ENCODE peak calls at places on chromosomes 3 and 15, in seven cellular contexts. V is activated CD8-positive, alpha-beta memory T cell treated with anti-CD3 and anti-CD28 coated beads for 24 hours; W is activated naive CD8-positive, alpha-beta T cell treated with anti-CD3 and anti-CD28 coated beads, Interleukin-2, amount 50 U/mL, for 24 hours; C is glutamatergic neuron; G is adrenal gland; Z is C1 segment of cervical spinal cord; T is NAMALWA. K is an unnamed sample.

GRCh38 chr3:141812091-141812490 is 48.9 kb downstream of the GRK7 start:
- DNase-seq in T (no peak), W (no peak), C (no peak), V (no peak), Z (no peak), G (no peak), K (no peak)

GRCh38 chr3:36956155-36956554 is 11.3 kb upstream of the TRANK1 start:
- DNase-seq in W (no peak), C (no peak), T (no peak), V (no peak), Z (no peak), G (no peak), K (no peak)

GRCh38 chr3:138949445-138950005 is 2.5 kb downstream of the FOXL2NB start:
- DNase-seq in V (peak), T (no peak), Z (no peak), W (no peak), C (no peak), G (no peak), K (no peak)

GRCh38 chr15:27422997-27423396 is 452.0 kb downstream of the GABRG3 start:
- DNase-seq in C (no peak), Z (no peak), W (no peak), G (no peak), V (no peak), T (no peak), K (no peak)

GRCh38 chr3:136979684-136980083 is 21.9 kb downstream of the IL20RB start:
- DNase-seq in C (no peak), V (no peak), T (no peak), W (no peak), Z (no peak), G (no peak), K (no peak)

GRCh38 chr15:50135123-50135541 is 16.1 kb upstream of the ATP8B4 start:
- DNase-seq in G (no peak), Z (no peak), C (no peak), W (peak), T (no peak), V (no peak), K (no peak)

GRCh38 chr3:132788299-132788698 is 66.1 kb upstream of the NPHP3 start:
- DNase-seq in T (no peak), C (no peak), W (no peak), G (peak), Z (no peak), V (no peak), K (no peak)

GRCh38 chr3:129764090-129764489 is 129.4 kb downstream of the TMCC1 start:
- DNase-seq in Z (no peak), T (no peak), C (no peak), W (no peak), G (no peak), V (no peak), K (no peak)

GRCh38 chr15:31062310-31062964 is 39.1 kb downstream of the TRPM1 start:
- DNase-seq in Z (no peak), G (no peak), V (no peak), W (no peak), T (no peak), C (no peak), K (no peak)

GRCh38 chr3:111335512-111335911 is 206.5 kb upstream of the CD96 start:
- DNase-seq in C (no peak), W (no peak), V (no peak), Z (no peak), G (no peak), T (no peak), K (no peak)

GRCh38 chr3:177646749-177647148 is 449.5 kb upstream of the TBL1XR1 start:
- DNase-seq in C (no peak), V (no peak), T (no peak), W (peak), G (no peak), Z (no peak), K (no peak)

GRCh38 chr3:30354972-30355371 is 251.4 kb upstream of the TGFBR2 start:
- DNase-seq in T (no peak), V (no peak), W (no peak), C (no peak), Z (no peak), G (no peak), K (no peak)

GRCh38 chr3:45693941-45694521 is 4.8 kb downstream of the SACM1L start:
- DNase-seq in G (no peak), V (no peak), Z (no peak), C (no peak), T (peak), W (peak), K (no peak)

GRCh38 chr3:50157821-50158556 is 2.9 kb downstream of the SEMA3F start:
- DNase-seq in G (no peak), V (no peak), C (no peak), Z (no peak), W (no peak), T (peak), K (no peak)

GRCh38 chr3:146640361-146640760 is 35.2 kb upstream of the PLSCR5 start:
- DNase-seq in Z (no peak), G (no peak), V (no peak), T (no peak), W (no peak), C (peak), K (no peak)

GRCh38 chr3:16060945-16061344 is 113.5 kb upstream of the GALNT15 start:
- DNase-seq in Z (no peak), V (no peak), C (no peak), W (no peak), G (peak), T (no peak), K (no peak)

GRCh38 chr3:13016083-13016725 is 57.0 kb downstream of the IQSEC1 start:
- DNase-seq in W (peak), V (no peak), Z (peak), C (peak), T (peak), G (peak), K (no peak)

GRCh38 chr3:122080188-122080587 is 25.0 kb downstream of the CD86 start:
- DNase-seq in C (no peak), T (no peak), Z (no peak), G (no peak), W (no peak), V (no peak), K (no peak)

GRCh38 chr3:16841906-16842709 is 42.6 kb upstream of the PLCL2 start:
- DNase-seq in Z (peak), C (peak), G (peak), T (peak), V (peak), W (peak), K (no peak)

GRCh38 chr15:72034859-72035650 is 82.9 kb downstream of the MYO9A start:
- DNase-seq in W (no peak), Z (no peak), G (no peak), C (no peak), T (no peak), V (no peak), K (no peak)

GRCh38 chr3:138681463-138682215 is 73.1 kb downstream of the FAIM start:
- DNase-seq in V (no peak), W (no peak), C (no peak), Z (no peak), T (no peak), G (no peak), K (no peak)

GRCh38 chr3:19866751-19867347 is 67.2 kb downstream of the EFHB start:
- DNase-seq in Z (peak), T (peak), C (peak), W (peak), V (peak), G (peak), K (peak)

GRCh38 chr3:149603126-149604074 is 54.4 kb downstream of the WWTR1 start:
- DNase-seq in T (no peak), G (no peak), W (no peak), C (no peak), V (no peak), Z (no peak), K (no peak)

GRCh38 chr3:133157716-133158115 is 119.5 kb downstream of the TMEM108 start:
- DNase-seq in C (no peak), Z (no peak), G (no peak), T (no peak), W (no peak), V (no peak), K (no peak)

GRCh38 chr3:169103941-169104340 is 559.6 kb downstream of the MECOM start:
- DNase-seq in T (no peak), Z (no peak), C (no peak), G (no peak), W (no peak), V (no peak), K (no peak)

GRCh38 chr3:139112230-139112558 is 67.5 kb upstream of the PRR23C start:
- DNase-seq in G (no peak), V (no peak), C (no peak), W (no peak), Z (no peak), T (no peak), K (no peak)

K was measured in endothelial cell.